ENCODE peak calls at places on chromosomes 6 and 20, in six cellular contexts. B is effector memory CD8-positive, alpha-beta T cell; D is AG09309; V is NCI-H1694; C is activated naive CD4-positive, alpha-beta T cell treated with anti-CD3 and anti-CD28 coated beads, Interleukin-2, amount 50 U/mL, for 72 hours; N is AG04450. E is an unnamed sample.

GRCh38 chr20:57657537-57658446 is 37.6 kb upstream of the ZBP1 start:
- DNase-seq in B (peak; percentile 50), D (no peak), V (no peak), C (peak; percentile 56), N (no peak), E (no peak)

GRCh38 chr6:20211037-20211940 is 980 bp downstream of the MBOAT1 start:
- DNase-seq in B (no peak), D (no peak), V (no peak), C (no peak), N (no peak), E (no peak)

GRCh38 chr20:6583134-6583738 is 184.2 kb upstream of the BMP2 start:
- DNase-seq in B (no peak), D (no peak), V (peak; percentile 13), C (no peak), N (no peak), E (no peak)

GRCh38 chr20:36717657-36718056 is 28.2 kb downstream of the NDRG3 start:
- DNase-seq in B (peak; percentile 10), D (no peak), V (no peak), C (no peak), N (no peak), E (no peak)

GRCh38 chr20:1171461-1172093 is 13.2 kb downstream of the TMEM74B start:
- DNase-seq in B (no peak), D (no peak), V (no peak), C (no peak), N (no peak), E (no peak)

GRCh38 chr20:36339646-36340592 is 33.8 kb downstream of the DLGAP4 start:
- DNase-seq in B (no peak), D (no peak), V (no peak), C (peak; percentile 64), N (no peak), E (no peak)

GRCh38 chr6:112409311-112409710 is 62.2 kb downstream of the RFPL4B start:
- DNase-seq in B (no peak), D (no peak), V (no peak), C (no peak), N (no peak), E (no peak)

GRCh38 chr6:93900142-93900541 is 480.8 kb upstream of the EPHA7 start:
- DNase-seq in B (no peak), D (no peak), V (no peak), C (no peak), N (no peak), E (no peak)

GRCh38 chr6:47967843-47968242 is 143.2 kb downstream of the PTCHD4 start:
- DNase-seq in B (no peak), D (no peak), V (no peak), C (no peak), N (no peak), E (no peak)

GRCh38 chr6:147381734-147382133 is 126.8 kb upstream of the SAMD5 start:
- DNase-seq in B (no peak), D (peak; percentile 46), V (no peak), C (no peak), N (peak; percentile 11), E (no peak)

GRCh38 chr6:22036699-22037098 is 260.1 kb downstream of the PRL start:
- DNase-seq in B (no peak), D (no peak), V (no peak), C (no peak), N (no peak), E (no peak)

GRCh38 chr20:40279390-40279789 is 409.6 kb downstream of the MAFB start:
- DNase-seq in B (no peak), D (peak; percentile 63), V (no peak), C (no peak), N (peak; percentile 15), E (peak; percentile 92)

GRCh38 chr6:38110407-38111025 is 291.0 kb downstream of the ZFAND3 start:
- DNase-seq in B (no peak), D (no peak), V (peak; percentile 62), C (no peak), N (no peak), E (no peak)

GRCh38 chr20:63518351-63518861 is 2.2 kb upstream of the PPDPF start:
- DNase-seq in B (no peak), D (no peak), V (no peak), C (no peak), N (no peak), E (no peak)

GRCh38 chr20:60202046-60202445 is 243.8 kb downstream of the CDH26 start:
- DNase-seq in B (no peak), D (no peak), V (no peak), C (no peak), N (no peak), E (no peak)

GRCh38 chr6:142886431-142887170 is 58.4 kb downstream of the HIVEP2 start:
- DNase-seq in B (no peak), D (no peak), V (peak; percentile 14), C (no peak), N (no peak), E (no peak)

GRCh38 chr20:56630086-56630493 is 984 bp downstream of the TFAP2C start:
- DNase-seq in B (no peak), D (no peak), V (no peak), C (no peak), N (no peak), E (peak; percentile 60)

GRCh38 chr6:3990692-3991491 is 88.0 kb downstream of the FAM217A start:
- DNase-seq in B (peak; percentile 60), D (peak; percentile 57), V (peak; percentile 72), C (peak; percentile 67), N (peak; percentile 76), E (peak; percentile 74)

GRCh38 chr20:22801528-22801927 is 217.2 kb upstream of the FOXA2 start:
- DNase-seq in B (no peak), D (no peak), V (no peak), C (no peak), N (no peak), E (no peak)

GRCh38 chr6:89792881-89793280 is 26.7 kb downstream of the MDN1 start:
- DNase-seq in B (no peak), D (peak; percentile 1), V (no peak), C (no peak), N (no peak), E (no peak)

GRCh38 chr6:151482290-151482689 is 11.5 kb upstream of the CCDC170 start:
- DNase-seq in B (no peak), D (no peak), V (no peak), C (no peak), N (no peak), E (peak; percentile 23)

GRCh38 chr20:41205313-41205712 is 68.0 kb downstream of the PLCG1 start:
- DNase-seq in B (no peak), D (no peak), V (no peak), C (no peak), N (no peak), E (no peak)

GRCh38 chr6:14738933-14739332 is 506.9 kb upstream of the JARID2 start:
- DNase-seq in B (no peak), D (no peak), V (no peak), C (no peak), N (no peak), E (no peak)

GRCh38 chr20:32727663-32728062 is 15.6 kb downstream of the COMMD7 start:
- DNase-seq in B (no peak), D (peak; percentile 59), V (no peak), C (no peak), N (peak; percentile 67), E (no peak)

GRCh38 chr6:113291751-113292445 is 565.2 kb upstream of the MARCKS start:
- DNase-seq in B (no peak), D (no peak), V (no peak), C (no peak), N (peak; percentile 16), E (no peak)

GRCh38 chr20:48667481-48667880 is 160.3 kb downstream of the PREX1 start:
- DNase-seq in B (no peak), D (no peak), V (no peak), C (no peak), N (no peak), E (no peak)